ENCODE peak calls at places on chromosomes 3 and 15, in ten cellular contexts. T, Q, A, B, X, H, W, D, G and K are unnamed samples.

GRCh38 chr15:61084944-61085367 is 144.1 kb downstream of the RORA start:
- DNase-seq in H (no peak), B (peak; percentile 31), W (peak; percentile 11), Q (no peak), A (no peak), X (no peak), D (no peak), T (no peak), G (no peak), K (no peak)

GRCh38 chr3:141332436-141332835 is 35.9 kb upstream of the ZBTB38 start:
- DNase-seq in H (no peak), W (no peak), T (no peak), A (no peak), D (no peak), Q (no peak), B (no peak), X (no peak), G (no peak), K (no peak)

GRCh38 chr15:82646250-82647044 is 716 bp downstream of the CPEB1 start:
- DNase-seq in B (no peak), X (no peak), W (no peak), Q (no peak), T (no peak), G (no peak), D (no peak), A (no peak), H (no peak), K (no peak)

GRCh38 chr15:31161990-31162389 is 60.5 kb upstream of the TRPM1 start:
- DNase-seq in Q (no peak), T (no peak), W (no peak), H (no peak), A (no peak), G (no peak), X (no peak), D (no peak), B (no peak), K (no peak)

GRCh38 chr3:26840272-26840870 is 217.8 kb downstream of the LRRC3B start:
- DNase-seq in Q (no peak), A (no peak), G (no peak), B (no peak), H (no peak), X (no peak), D (no peak), W (no peak), T (no peak), K (no peak)

GRCh38 chr15:81002004-81002253 is 1.2 kb downstream of the TLNRD1 start:
- DNase-seq in D (no peak), A (no peak), T (no peak), W (no peak), Q (no peak), G (no peak), X (no peak), B (no peak), H (peak; percentile 87), K (no peak)

GRCh38 chr3:141360888-141361598 is 7.3 kb upstream of the ZBTB38 start:
- DNase-seq in T (peak; percentile 39), G (no peak), W (peak; percentile 93), D (peak; percentile 95), B (peak; percentile 71), Q (no peak), H (no peak), A (peak; percentile 87), X (peak; percentile 70), K (peak; percentile 83)

GRCh38 chr15:53559364-53560253 is 199.9 kb downstream of the WDR72 start:
- DNase-seq in T (no peak), H (no peak), G (no peak), A (no peak), B (no peak), X (no peak), D (no peak), W (no peak), Q (no peak), K (no peak)

GRCh38 chr15:97652700-97653167 is 307.8 kb upstream of the ARRDC4 start:
- DNase-seq in T (no peak), A (no peak), D (no peak), B (no peak), W (no peak), H (no peak), Q (no peak), G (no peak), X (peak; percentile 1), K (no peak)

GRCh38 chr15:41933771-41934170 is 38.6 kb downstream of the EHD4 start:
- DNase-seq in G (no peak), B (no peak), W (peak; percentile 46), X (peak; percentile 78), A (no peak), D (no peak), Q (no peak), H (no peak), T (no peak), K (peak; percentile 59)

GRCh38 chr3:94162700-94163099 is 99.8 kb downstream of the NSUN3 start:
- DNase-seq in W (peak; percentile 81), G (no peak), D (peak; percentile 81), H (no peak), Q (no peak), A (no peak), T (no peak), X (peak; percentile 95), B (no peak), K (peak; percentile 90)

GRCh38 chr15:47331796-47332480 is 385.4 kb upstream of the SEMA6D start:
- DNase-seq in Q (no peak), D (peak; percentile 18), W (peak; percentile 59), G (peak; percentile 48), H (no peak), B (no peak), T (no peak), A (peak; percentile 12), X (peak; percentile 33), K (peak; percentile 31)

GRCh38 chr3:102024270-102024904 is 175.1 kb downstream of the NFKBIZ start:
- DNase-seq in A (no peak), D (no peak), Q (no peak), B (no peak), X (peak; percentile 34), G (no peak), H (no peak), T (no peak), W (no peak), K (no peak)

GRCh38 chr3:114929971-114930732 is 216.9 kb downstream of the ZBTB20 start:
- DNase-seq in H (no peak), T (no peak), D (no peak), G (no peak), A (no peak), X (no peak), Q (no peak), W (peak; percentile 53), B (no peak), K (peak; percentile 16)

GRCh38 chr3:129428020-129428381 is 435 bp downstream of the EFCAB12 start:
- DNase-seq in T (no peak), A (no peak), G (no peak), X (no peak), H (no peak), W (no peak), Q (no peak), D (no peak), B (no peak), K (no peak)

GRCh38 chr3:37228734-37229133 is 54.4 kb upstream of the LRRFIP2 start:
- DNase-seq in B (no peak), Q (no peak), H (no peak), A (no peak), T (no peak), G (no peak), W (no peak), D (no peak), X (no peak), K (no peak)

DNA sequence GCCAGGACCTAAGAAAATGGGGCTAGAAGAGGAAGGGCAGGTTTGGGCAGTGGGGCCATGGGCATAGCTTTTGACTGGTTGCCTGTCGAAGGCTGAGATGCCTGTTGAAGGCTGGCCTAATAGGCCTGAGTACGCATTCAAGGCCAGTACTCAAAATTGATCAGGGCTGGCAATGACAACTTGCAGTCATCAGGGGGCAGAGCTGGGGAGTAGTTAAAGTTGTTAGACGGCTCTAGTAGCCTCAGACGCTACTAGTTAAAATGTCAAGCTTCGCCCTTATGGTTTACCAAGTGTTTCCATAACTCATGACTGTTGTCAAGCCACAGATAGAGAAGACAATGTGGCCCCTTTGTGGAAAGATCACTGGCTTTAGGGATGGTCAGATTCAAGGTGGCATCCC is 28.7 kb downstream of the SPG21 start:
- DNase-seq in B (no peak), A (no peak), T (no peak), D (no peak), Q (no peak), H (no peak), W (no peak), X (no peak), G (no peak), K (no peak)
- TF ChIP-seq CTCF in B (no peak), A (no peak), T (no peak), D (no peak), Q (no peak), H (no peak), W (no peak), X (no peak), G (no peak), K (no peak)

DNA sequence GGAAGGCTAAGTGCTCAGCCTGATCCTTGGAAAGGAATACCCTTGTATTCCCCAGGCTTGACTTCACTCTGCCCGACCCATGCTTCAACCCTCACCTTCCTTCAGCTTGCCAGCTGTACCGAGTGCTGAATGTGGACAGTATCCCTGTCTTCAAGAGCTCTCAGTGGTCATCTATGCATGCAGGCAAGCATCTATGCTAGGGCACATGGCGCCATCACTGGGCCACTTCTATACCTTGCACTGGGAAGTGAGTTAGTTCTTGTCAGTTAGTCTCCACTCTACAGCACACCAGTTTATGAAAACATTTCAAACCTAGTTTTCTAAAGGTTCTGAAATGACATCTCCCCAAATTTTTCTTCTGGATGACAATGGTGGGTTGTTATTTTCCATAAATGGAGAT is 82.0 kb upstream of the MYRIP start:
- DNase-seq in W (no peak), B (no peak), G (no peak), A (no peak), X (no peak), D (no peak), T (no peak), Q (no peak), H (no peak), K (peak; percentile 9)
- TF ChIP-seq CTCF in W (no peak), B (no peak), G (no peak), A (no peak), X (peak; percentile 20), D (no peak), T (no peak), Q (no peak), H (no peak), K (no peak)

GRCh38 chr15:101028772-101029438 is 109.7 kb downstream of the LRRK1 start:
- DNase-seq in X (no peak), G (no peak), B (no peak), W (no peak), Q (peak; percentile 48), H (no peak), D (no peak), A (no peak), T (no peak), K (no peak)
- TF ChIP-seq CTCF in X (no peak), G (no peak), B (no peak), W (peak; percentile 2), Q (no peak), H (no peak), D (no peak), A (no peak), T (no peak), K (no peak)

DNA sequence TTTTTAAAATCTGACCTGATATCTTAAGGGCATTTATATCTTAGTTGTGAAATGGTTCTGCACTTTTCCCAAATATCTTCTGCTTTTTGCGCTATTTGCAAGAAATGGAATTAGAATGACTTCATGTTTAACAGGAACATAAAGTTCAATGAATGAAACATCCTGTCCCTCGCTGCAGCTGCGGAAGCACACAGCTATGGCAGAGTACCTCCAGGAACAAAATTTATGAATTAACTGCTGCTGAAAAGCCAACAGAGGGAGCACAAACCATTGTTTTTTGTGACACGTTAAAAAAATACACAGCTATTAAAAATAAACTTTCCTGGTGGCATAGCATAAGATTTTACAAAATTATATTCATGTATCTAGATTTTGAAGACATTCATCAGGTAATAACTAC is 404.4 kb upstream of the MDFIC2 start:
- DNase-seq in Q (peak; percentile 72), D (peak; percentile 37), T (peak; percentile 25), G (no peak), H (no peak), X (peak; percentile 3), B (no peak), A (no peak), W (peak; percentile 76), K (peak; percentile 28)
- TF ChIP-seq CTCF in Q (peak; percentile 22), D (peak; percentile 39), T (peak; percentile 53), G (peak; percentile 33), H (no peak), X (peak; percentile 47), B (no peak), A (peak; percentile 22), W (peak; percentile 56), K (peak; percentile 34)